ENCODE peak calls at places on chromosome 3, in nine cellular contexts. V is GM23248, K is hepatocyte, S is OCI-LY7, N is HCT116, Q is SK-N-SH, P is neural progenitor cell, U is GM23338, H is PC-3. J is an unnamed sample.

GRCh38 chr3:125337506-125337905 is 37.6 kb downstream of the ZNF148 start:
- DNase-seq in K (no peak), S (no peak), N (no peak), V (no peak), P (no peak), U (no peak), H (no peak), Q (no peak), J (no peak)

GRCh38 chr3:85576801-85577200 is 618.0 kb downstream of the CADM2 start:
- DNase-seq in U (no peak), P (no peak), Q (no peak), N (no peak), S (no peak), H (no peak), V (no peak), K (no peak), J (no peak)

GRCh38 chr3:139610886-139611285 is 66.9 kb downstream of the NMNAT3 start:
- DNase-seq in K (no peak), V (no peak), U (no peak), H (no peak), N (no peak), P (no peak), S (no peak), Q (no peak), J (no peak)

GRCh38 chr3:184203526-184203925 is 17.5 kb downstream of the ABCF3 start:
- DNase-seq in P (no peak), N (no peak), Q (no peak), S (no peak), V (no peak), K (no peak), H (no peak), U (no peak), J (no peak)

GRCh38 chr3:71684752-71685151 is 40.5 kb downstream of the EIF4E3 start:
- DNase-seq in S (no peak), P (no peak), K (peak), Q (no peak), H (peak), V (peak), N (no peak), U (no peak), J (no peak)

GRCh38 chr3:54033761-54034160 is 88.6 kb upstream of the CACNA2D3 start:
- DNase-seq in N (no peak), H (no peak), V (no peak), Q (no peak), S (no peak), P (no peak), K (no peak), U (no peak), J (no peak)

GRCh38 chr3:13385373-13385965 is 34.7 kb downstream of the NUP210 start:
- DNase-seq in S (no peak), V (no peak), N (no peak), H (no peak), P (no peak), K (no peak), Q (no peak), U (no peak), J (no peak)

GRCh38 chr3:151660890-151661289 is 72.8 kb upstream of the AADACL2 start:
- DNase-seq in Q (peak), V (peak), U (no peak), H (peak), N (no peak), P (no peak), K (no peak), S (no peak), J (no peak)

GRCh38 chr3:2839886-2840285 is 270.3 kb downstream of the IL5RA start:
- DNase-seq in N (no peak), K (no peak), S (no peak), V (no peak), H (peak), Q (no peak), P (no peak), U (no peak), J (no peak)

GRCh38 chr3:169232863-169233262 is 430.6 kb downstream of the MECOM start:
- DNase-seq in P (no peak), K (no peak), Q (no peak), U (no peak), S (no peak), N (no peak), V (peak), H (no peak), J (no peak)

GRCh38 chr3:64067510-64068346 is 44.4 kb upstream of the PSMD6 start:
- DNase-seq in S (no peak), H (no peak), K (no peak), N (no peak), U (no peak), P (no peak), Q (no peak), V (peak), J (no peak)

GRCh38 chr3:198079771-198080520 is 119.9 kb downstream of the LMLN start:
- DNase-seq in N (peak), Q (no peak), S (peak), H (peak), P (peak), K (peak), V (peak), U (peak), J (peak)

GRCh38 chr3:61530355-61530754 is 31.0 kb upstream of the PTPRG start:
- DNase-seq in K (peak), S (peak), H (peak), V (peak), Q (peak), N (peak), P (peak), U (peak), J (peak)

GRCh38 chr3:39166134-39166710 is 12.8 kb upstream of the CSRNP1 start:
- DNase-seq in V (peak), Q (no peak), K (peak), N (no peak), U (no peak), P (no peak), S (no peak), H (peak), J (no peak)

GRCh38 chr3:138938056-138938876 is 8.7 kb downstream of the FOXL2 start:
- DNase-seq in H (no peak), K (no peak), P (peak), Q (no peak), V (no peak), S (no peak), U (peak), N (no peak), J (no peak)

GRCh38 chr3:111727843-111728565 is 131.1 kb upstream of the PHLDB2 start:
- DNase-seq in P (no peak), N (no peak), S (no peak), K (no peak), Q (no peak), V (no peak), H (no peak), U (no peak), J (peak)

GRCh38 chr3:66411436-66411835 is 89.4 kb downstream of the LRIG1 start:
- DNase-seq in Q (no peak), P (no peak), H (no peak), N (no peak), V (peak), K (no peak), U (no peak), S (no peak), J (no peak)

GRCh38 chr3:95705786-95706418 is 1108.5 kb upstream of the EPHA6 start:
- DNase-seq in S (no peak), Q (no peak), N (no peak), V (no peak), K (no peak), P (no peak), U (no peak), H (no peak), J (peak)

GRCh38 chr3:117622130-117622841 is 912.7 kb downstream of the TUSC7 start:
- DNase-seq in N (no peak), K (no peak), P (peak), H (peak), U (no peak), Q (no peak), V (peak), S (no peak), J (no peak)

DNA sequence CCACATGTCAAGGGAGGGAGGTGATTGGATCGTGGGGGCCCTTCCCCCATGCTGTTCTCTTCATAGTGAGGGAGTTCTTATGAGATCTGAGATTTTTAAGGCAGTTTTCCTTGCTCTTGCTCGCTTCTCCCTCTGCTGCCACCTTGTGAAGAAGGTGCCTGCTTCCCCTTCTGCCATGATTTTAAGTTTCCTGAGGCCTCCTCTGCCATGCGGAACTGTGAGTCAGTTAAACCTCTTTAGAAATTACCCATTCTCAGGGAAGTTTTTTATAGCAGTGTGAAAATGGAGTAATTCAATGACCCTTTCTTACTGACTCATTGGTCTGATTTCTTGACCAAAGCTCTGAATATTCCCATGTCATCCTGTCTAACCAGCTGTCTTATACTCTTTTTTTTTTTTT is 484.4 kb upstream of the TPRG1 start:
- DNase-seq in V (peak), Q (no peak), N (no peak), U (peak), P (peak), K (no peak), S (no peak), H (peak), J (no peak)
- TF ChIP-seq EZH2phosphoT487 in V (no peak), Q (no peak), N (no peak), U (no peak), P (no peak), K (no peak), S (no peak), H (no peak), J (no peak)

GRCh38 chr3:115710799-115711198 is 87.5 kb downstream of the GAP43 start:
- DNase-seq in U (no peak), Q (no peak), P (no peak), S (no peak), H (no peak), N (no peak), V (peak), K (no peak), J (no peak)

GRCh38 chr3:115709135-115709534 is 85.8 kb downstream of the GAP43 start:
- DNase-seq in U (no peak), K (no peak), N (no peak), P (no peak), S (no peak), Q (peak), V (no peak), H (no peak), J (no peak)

GRCh38 chr3:115708540-115708939 is 85.2 kb downstream of the GAP43 start:
- DNase-seq in H (no peak), Q (no peak), P (no peak), N (no peak), S (no peak), K (no peak), U (no peak), V (no peak), J (no peak)

GRCh38 chr3:115709931-115710330 is 86.6 kb downstream of the GAP43 start:
- DNase-seq in H (no peak), P (no peak), U (no peak), Q (no peak), N (no peak), K (no peak), V (peak), S (no peak), J (no peak)

GRCh38 chr3:115713247-115713646 is 89.9 kb downstream of the GAP43 start:
- DNase-seq in Q (peak), U (peak), S (no peak), V (peak), N (no peak), H (no peak), P (no peak), K (peak), J (no peak)
- TF ChIP-seq EZH2phosphoT487 in Q (no peak), U (no peak), S (no peak), V (no peak), N (no peak), H (no peak), P (no peak), K (no peak), J (no peak)

DNA sequence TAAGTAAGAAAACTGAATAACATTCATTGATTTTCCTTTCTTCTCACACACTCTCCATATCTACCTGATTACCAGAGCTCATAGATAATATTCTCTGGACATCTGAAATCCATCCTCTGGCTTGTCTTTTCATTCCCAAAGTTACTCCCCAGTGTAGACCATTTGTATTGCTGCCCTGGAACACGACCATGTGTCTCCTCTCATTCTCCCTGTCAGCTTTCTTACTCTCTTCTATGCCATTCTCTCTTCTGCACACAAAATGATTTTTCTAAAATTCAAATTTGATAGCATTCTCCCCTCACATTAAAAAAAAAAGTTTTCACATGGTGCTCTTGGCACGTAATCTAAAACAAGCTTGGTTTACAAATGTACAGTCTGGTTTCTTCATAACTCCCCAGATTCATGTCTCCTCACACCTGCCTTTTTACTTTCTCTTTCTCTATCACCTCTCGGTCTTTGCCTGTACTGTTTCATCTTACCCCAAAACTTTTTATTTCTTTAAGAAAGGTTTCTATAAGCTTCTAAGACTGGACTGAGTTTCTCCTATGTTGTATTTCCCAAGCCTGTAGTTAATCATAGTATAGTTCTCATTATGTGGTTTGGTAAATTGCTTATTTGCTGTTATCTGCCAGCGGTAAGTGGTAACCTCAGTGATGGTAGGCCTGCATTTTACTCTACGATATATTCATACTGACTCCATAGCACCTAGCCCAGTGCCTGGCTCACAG is 31.2 kb downstream of the BCHE start:
- DNase-seq in V (no peak), U (no peak), H (peak), S (no peak), K (no peak), P (no peak), Q (no peak), N (no peak), J (peak)
- TF ChIP-seq EZH2phosphoT487 in V (no peak), U (no peak), H (no peak), S (no peak), K (no peak), P (no peak), Q (no peak), N (no peak), J (no peak)

GRCh38 chr3:177554900-177555759 is 357.8 kb upstream of the TBL1XR1 start:
- DNase-seq in U (peak), P (no peak), Q (no peak), S (no peak), H (peak), K (no peak), N (no peak), V (peak), J (peak)
- TF ChIP-seq EZH2phosphoT487 in U (no peak), P (no peak), Q (no peak), S (no peak), H (no peak), K (no peak), N (no peak), V (no peak), J (no peak)

J was measured in MM.1S.